ENCODE peak calls at places on chromosomes 7 and 10, in ten cellular contexts. I is stimulated activated CD8-positive, alpha-beta memory T cell treated with anti-CD3 and anti-CD28 coated beads, Interleukin-4, amount 100 ng/mL, for 1 hour; H is GM23248; P is psoas muscle; T is astrocyte of the spinal cord; B is iris pigment epithelial cell; V is stimulated activated CD4-positive, alpha-beta T cell treated with anti-CD3 and anti-CD28 coated beads, Interleukin-2, amount 100 ng/mL, for 48 hours; S is B cell; Y is GM13976; A is iPS-NIHi11. J is an unnamed sample.

GRCh38 chr10:127948791-127949190 is 41.9 kb downstream of the PTPRE start:
- DNase-seq in I (no peak), H (no peak), P (no peak), T (no peak), B (no peak), V (no peak), S (no peak), Y (no peak), A (no peak), J (no peak)

GRCh38 chr10:91799580-91799975 is 1.4 kb downstream of the TNKS2 start:
- DNase-seq in I (no peak), H (peak), P (no peak), T (peak), B (peak), V (no peak), S (no peak), Y (no peak), A (no peak), J (no peak)

GRCh38 chr7:124100190-124100589 is 67.3 kb upstream of the TMEM229A start:
- DNase-seq in I (no peak), H (no peak), P (no peak), T (no peak), B (no peak), V (no peak), S (no peak), Y (no peak), A (no peak), J (no peak)

GRCh38 chr7:64485623-64486022 is 77.2 kb downstream of the ZNF680 start:
- DNase-seq in I (no peak), H (no peak), P (no peak), T (no peak), B (no peak), V (no peak), S (no peak), Y (no peak), A (no peak), J (no peak)

GRCh38 chr10:72263613-72264241 is 10.0 kb upstream of the DDIT4 start:
- DNase-seq in I (no peak), H (no peak), P (no peak), T (no peak), B (no peak), V (no peak), S (peak), Y (no peak), A (no peak), J (peak)

GRCh38 chr7:139562491-139562890 is 39.0 kb downstream of the CLEC2L start:
- DNase-seq in I (no peak), H (no peak), P (no peak), T (no peak), B (no peak), V (no peak), S (no peak), Y (no peak), A (no peak), J (no peak)

GRCh38 chr7:151408839-151409554 is 841 bp downstream of the WDR86 start:
- DNase-seq in I (peak), H (no peak), P (peak), T (no peak), B (peak), V (no peak), S (peak), Y (no peak), A (peak), J (peak)

GRCh38 chr10:271201-271600 is 135.9 kb downstream of the ZMYND11 start:
- DNase-seq in I (no peak), H (no peak), P (no peak), T (no peak), B (peak), V (no peak), S (no peak), Y (no peak), A (no peak), J (no peak)

GRCh38 chr7:92763636-92764423 is 72.5 kb downstream of the CDK6 start:
- DNase-seq in I (no peak), H (peak), P (no peak), T (peak), B (peak), V (no peak), S (no peak), Y (no peak), A (peak), J (no peak)

GRCh38 chr7:44236333-44236728 is 35.6 kb downstream of the YKT6 start:
- DNase-seq in I (no peak), H (peak), P (no peak), T (no peak), B (no peak), V (no peak), S (no peak), Y (no peak), A (peak), J (no peak)

J was measured in T-helper 22 cell.